ENCODE peak calls at places on chromosomes 3 and 15, in five cellular contexts. E is astrocyte of the spinal cord, A is activated T-helper 1 cell treated with Interleukin-2 at 50 U/mL for 16 hours, Q is tibial nerve, U is HuH-7.5. I is an unnamed sample.

GRCh38 chr3:125593991-125594574 is 1.2 kb downstream of the OSBPL11 start:
- DNase-seq in E (no peak), A (no peak), Q (no peak), U (no peak), I (no peak)

GRCh38 chr3:38565339-38566214 is 69.4 kb downstream of the EXOG start:
- DNase-seq in E (no peak), A (no peak), Q (no peak), U (no peak), I (no peak)

GRCh38 chr15:39364721-39365120 is 216.2 kb upstream of the THBS1 start:
- DNase-seq in E (no peak), A (no peak), Q (no peak), U (no peak), I (no peak)

GRCh38 chr3:176075491-176075890 is 1121.8 kb downstream of the TBL1XR1 start:
- DNase-seq in E (no peak), A (no peak), Q (no peak), U (no peak), I (no peak)

GRCh38 chr3:55826731-55827496 is 339.8 kb upstream of the WNT5A start:
- DNase-seq in E (peak), A (no peak), Q (no peak), U (no peak), I (no peak)

GRCh38 chr15:67508367-67508766 is 12.6 kb upstream of the C15orf61 start:
- DNase-seq in E (no peak), A (no peak), Q (no peak), U (no peak), I (no peak)

GRCh38 chr3:195578565-195578964 is 5.2 kb downstream of the APOD start:
- DNase-seq in E (no peak), A (no peak), Q (no peak), U (no peak), I (no peak)

GRCh38 chr3:38121832-38122461 is 15.0 kb downstream of the ACAA1 start:
- DNase-seq in E (no peak), A (no peak), Q (no peak), U (no peak), I (no peak)

GRCh38 chr3:4583441-4583840 is 90.3 kb downstream of the ITPR1 start:
- DNase-seq in E (no peak), A (no peak), Q (no peak), U (no peak), I (no peak)